ENCODE peak calls at places on chromosomes 7 and 10, in five cellular contexts. T is upper lobe of left lung, F is neural progenitor cell, D is Peyer's patch, I is HL-60. O is an unnamed sample. For H3K27me3, the result is how much of the 10 kb centered on the place peaks cover.

GRCh38 chr7:11332186-11332864 is 358.7 kb downstream of the PHF14 start:
- DNase-seq in I (no peak), D (no peak), F (no peak), T (no peak), O (no peak)

GRCh38 chr7:105014725-105015630 is 973 bp downstream of the KMT2E start:
- DNase-seq in T (no peak), D (peak), I (no peak), F (peak), O (peak)

GRCh38 chr10:92571649-92572048 is 2.2 kb downstream of the IDE start:
- DNase-seq in F (no peak), I (no peak), D (no peak), T (no peak), O (no peak)

GRCh38 chr10:112970036-112970435 is 20.0 kb downstream of the TCF7L2 start:
- DNase-seq in I (no peak), D (no peak), T (no peak), F (no peak), O (no peak)

GRCh38 chr7:148815612-148816011 is 68.5 kb downstream of the EZH2 start:
- DNase-seq in T (no peak), I (no peak), F (no peak), D (no peak), O (no peak)

GRCh38 chr7:1758859-1759521 is 88.9 kb downstream of the ELFN1 start:
- DNase-seq in D (no peak), F (no peak), T (peak), I (no peak), O (no peak)

GRCh38 chr10:31822616-31823318 is 105.9 kb downstream of the ARHGAP12 start:
- DNase-seq in D (no peak), F (no peak), I (no peak), T (no peak), O (no peak)

GRCh38 chr10:80493482-80494021 is 39.4 kb downstream of the TSPAN14 start:
- DNase-seq in I (no peak), D (no peak), T (no peak), F (no peak), O (no peak)

GRCh38 chr7:107502154-107502553 is 32.3 kb downstream of the GPR22 start:
- DNase-seq in F (no peak), I (no peak), D (no peak), T (no peak), O (no peak)

GRCh38 chr7:45219801-45220200 is 62.2 kb downstream of the RAMP3 start:
- DNase-seq in I (no peak), D (no peak), T (no peak), F (peak), O (no peak)

GRCh38 chr7:45221896-45222604 is 64.5 kb downstream of the RAMP3 start:
- DNase-seq in I (no peak), F (no peak), T (no peak), D (no peak), O (no peak)

GRCh38 chr7:45220846-45221245 is 63.3 kb downstream of the RAMP3 start:
- DNase-seq in F (no peak), T (no peak), I (no peak), D (no peak), O (no peak)

GRCh38 chr7:45223078-45223477 is 65.5 kb downstream of the RAMP3 start:
- DNase-seq in D (no peak), I (no peak), F (no peak), T (no peak), O (no peak)

GRCh38 chr7:45221266-45221665 is 63.7 kb downstream of the RAMP3 start:
- DNase-seq in F (no peak), I (no peak), T (no peak), D (no peak), O (no peak)
- H3K27ac ChIP-seq in F (no peak), I (no peak), T (no peak), D (no peak), O (no peak)

DNA sequence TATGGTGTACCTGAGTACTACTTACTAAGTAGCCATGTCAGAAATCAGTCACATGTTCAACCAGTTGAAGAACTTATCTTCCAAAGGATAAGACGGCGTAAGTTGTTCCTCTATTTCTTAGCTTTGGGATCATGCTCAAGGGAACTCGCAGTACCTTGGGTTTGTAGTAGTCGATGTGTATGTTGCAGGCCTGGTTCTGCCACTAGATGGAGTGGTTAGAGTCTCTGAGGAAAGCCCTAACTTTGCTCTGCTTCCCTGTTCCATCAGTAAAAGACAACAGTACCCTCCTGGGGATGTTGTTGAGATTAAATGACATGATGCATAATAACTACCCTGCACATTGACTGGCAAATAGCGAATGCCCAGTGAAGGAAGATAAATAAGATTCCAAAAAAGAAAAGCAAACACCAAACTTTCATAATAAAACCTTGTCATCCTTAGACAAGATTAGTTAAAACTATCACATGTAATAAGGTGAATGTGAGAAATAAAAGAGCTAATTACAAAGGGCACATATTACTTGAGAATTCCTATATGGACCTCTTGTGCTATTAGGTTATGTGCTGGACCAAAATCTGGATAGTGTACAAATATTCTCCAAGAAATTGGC is 165.9 kb downstream of the ABCA13 start:
- DNase-seq in I (no peak), F (peak), D (no peak), T (no peak), O (no peak)
- TF ChIP-seq CTCF in I (peak), F (peak), D (no peak), T (no peak), O (no peak)

GRCh38 chr7:155431711-155432110 is 26.2 kb upstream of the EN2 start:
- DNase-seq in D (no peak), T (no peak), I (no peak), F (no peak), O (no peak)
- H3K27me3 ChIP-seq in D (under half), T (under half), I (under half), F (half or more), O (under half)

GRCh38 chr10:71249996-71250395 is 37.6 kb downstream of the UNC5B start:
- DNase-seq in D (no peak), T (peak), I (no peak), F (no peak), O (no peak)
- H3K27ac ChIP-seq in D (no peak), T (no peak), I (peak), F (no peak), O (no peak)

GRCh38 chr10:72319416-72320254 is 35.1 kb downstream of the DNAJB12 start:
- DNase-seq in F (peak), T (peak), D (peak), I (peak), O (peak)
- TF ChIP-seq CTCF in F (no peak), T (no peak), D (peak), I (no peak), O (no peak)

GRCh38 chr10:79082035-79082373 is 13.2 kb downstream of the ZMIZ1 start:
- DNase-seq in I (no peak), T (no peak), F (no peak), D (no peak), O (no peak)
- H3K27me3 ChIP-seq in I (under half), T (under half), F (under half), D (under half), O (under half)

DNA sequence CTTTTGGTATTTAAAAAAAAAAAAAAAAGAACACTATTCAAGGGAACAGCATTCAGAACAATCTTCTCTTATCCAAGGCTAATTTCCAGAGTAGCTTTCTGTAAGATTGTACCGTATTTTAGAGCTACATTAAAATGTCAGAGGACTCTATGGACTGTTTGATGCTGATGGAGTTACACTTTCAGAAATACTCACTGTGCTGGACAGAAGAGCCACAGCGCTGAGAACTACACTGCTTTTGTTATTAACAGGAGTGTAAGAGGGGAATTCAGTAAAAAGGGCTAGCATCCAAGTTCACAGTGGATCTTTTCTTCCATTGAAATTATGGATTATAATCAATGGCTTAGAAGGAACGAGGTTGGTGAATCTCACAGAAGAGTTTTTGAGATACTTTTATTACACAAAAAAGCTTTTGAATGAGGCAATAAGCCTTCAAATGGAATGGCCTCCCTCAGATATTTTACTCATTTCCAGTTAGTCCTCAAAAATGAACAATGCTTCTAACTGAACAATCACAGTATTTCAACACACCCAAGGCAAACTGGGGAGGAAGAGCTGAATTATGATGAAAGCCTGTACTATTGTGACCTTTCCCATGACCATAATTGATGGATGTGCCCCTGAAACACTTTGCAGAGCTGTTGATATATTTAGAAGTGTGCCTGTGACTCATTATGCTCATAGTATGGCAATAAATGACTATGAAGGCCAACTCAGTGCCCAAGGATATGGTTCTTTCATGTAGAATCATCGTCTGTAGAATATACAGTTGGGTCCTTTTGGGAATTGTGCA is 247.9 kb downstream of the AHR start:
- DNase-seq in T (no peak), D (no peak), F (no peak), I (peak), O (no peak)
- H3K27ac ChIP-seq in T (peak), D (no peak), F (no peak), I (no peak), O (peak)

GRCh38 chr10:89224697-89225443 is 17.8 kb upstream of the CH25H start:
- DNase-seq in I (no peak), D (no peak), T (peak), F (peak), O (peak)
- TF ChIP-seq CTCF in I (no peak), D (no peak), T (no peak), F (peak), O (peak)

GRCh38 chr10:133052076-133052475 is 35.6 kb upstream of the ADGRA1 start:
- DNase-seq in T (peak), F (no peak), D (no peak), I (no peak), O (no peak)
- H3K27me3 ChIP-seq in T (under half), F (under half), D (under half), I (under half), O (under half)